ENCODE peak calls at places on chromosomes 3 and 15, in nine cellular contexts. V is breast epithelium, I is GM12892, K is esophagus muscularis mucosa, O is HCT116, G is GM12878, P is uterus, E is spleen, N is lower leg skin. H is an unnamed sample.

GRCh38 chr3:37729119-37729518 is 132.6 kb upstream of the CTDSPL start:
- DNase-seq in I (no peak), V (no peak), G (no peak), K (no peak), E (no peak), N (no peak), O (no peak), P (no peak), H (no peak)

GRCh38 chr3:52237659-52238172 is 1.2 kb downstream of the TWF2 start:
- DNase-seq in K (no peak), I (no peak), N (peak; percentile 79), V (peak; percentile 86), G (no peak), P (peak; percentile 92), O (peak; percentile 51), E (peak; percentile 91), H (no peak)

GRCh38 chr15:85772668-85773067 is 22.1 kb downstream of the KLHL25 start:
- DNase-seq in P (no peak), I (no peak), O (no peak), V (no peak), N (no peak), K (no peak), G (no peak), E (no peak), H (no peak)

GRCh38 chr3:22263042-22263441 is 512.0 kb upstream of the ZNF385D start:
- DNase-seq in N (no peak), G (no peak), O (no peak), E (no peak), V (no peak), P (no peak), K (no peak), I (no peak), H (no peak)

GRCh38 chr15:91649922-91650321 is 203.6 kb upstream of the SLCO3A1 start:
- DNase-seq in N (no peak), P (no peak), K (no peak), E (no peak), V (no peak), G (no peak), I (no peak), O (no peak), H (no peak)

GRCh38 chr15:90126457-90127435 is 24.5 kb upstream of the IDH2 start:
- DNase-seq in N (no peak), K (no peak), E (peak; percentile 37), P (no peak), I (no peak), O (no peak), V (no peak), G (no peak), H (no peak)

GRCh38 chr15:67460521-67460920 is 60.4 kb upstream of the C15orf61 start:
- DNase-seq in G (no peak), I (no peak), E (no peak), K (no peak), O (no peak), P (no peak), N (no peak), V (no peak), H (no peak)

GRCh38 chr15:65757256-65757655 is 34.8 kb downstream of the DENND4A start:
- DNase-seq in G (no peak), E (no peak), K (no peak), I (no peak), P (no peak), O (no peak), V (no peak), N (no peak), H (no peak)

GRCh38 chr15:50544368-50544767 is 2.1 kb downstream of the USP50 start:
- DNase-seq in V (no peak), O (no peak), E (no peak), I (no peak), K (peak; percentile 70), P (no peak), N (no peak), G (no peak), H (no peak)

GRCh38 chr3:64084640-64085039 is 61.3 kb upstream of the PSMD6 start:
- DNase-seq in N (no peak), G (no peak), O (peak; percentile 26), P (no peak), K (no peak), E (no peak), I (no peak), V (no peak), H (no peak)

GRCh38 chr3:4196748-4197147 is 106.4 kb upstream of the SETMAR start:
- DNase-seq in N (no peak), P (no peak), K (no peak), I (no peak), G (no peak), V (no peak), E (no peak), O (no peak), H (no peak)

GRCh38 chr3:115113367-115113766 is 33.7 kb downstream of the ZBTB20 start:
- DNase-seq in V (no peak), I (no peak), G (no peak), E (no peak), N (no peak), P (no peak), K (no peak), O (no peak), H (no peak)

GRCh38 chr3:149247929-149248691 is 26.5 kb upstream of the CP start:
- DNase-seq in G (no peak), E (no peak), P (no peak), I (no peak), N (no peak), V (no peak), O (no peak), K (no peak), H (no peak)

GRCh38 chr3:153029350-153029749 is 132.7 kb upstream of the RAP2B start:
- DNase-seq in N (no peak), O (no peak), P (no peak), V (no peak), G (no peak), I (no peak), K (no peak), E (no peak), H (no peak)

DNA sequence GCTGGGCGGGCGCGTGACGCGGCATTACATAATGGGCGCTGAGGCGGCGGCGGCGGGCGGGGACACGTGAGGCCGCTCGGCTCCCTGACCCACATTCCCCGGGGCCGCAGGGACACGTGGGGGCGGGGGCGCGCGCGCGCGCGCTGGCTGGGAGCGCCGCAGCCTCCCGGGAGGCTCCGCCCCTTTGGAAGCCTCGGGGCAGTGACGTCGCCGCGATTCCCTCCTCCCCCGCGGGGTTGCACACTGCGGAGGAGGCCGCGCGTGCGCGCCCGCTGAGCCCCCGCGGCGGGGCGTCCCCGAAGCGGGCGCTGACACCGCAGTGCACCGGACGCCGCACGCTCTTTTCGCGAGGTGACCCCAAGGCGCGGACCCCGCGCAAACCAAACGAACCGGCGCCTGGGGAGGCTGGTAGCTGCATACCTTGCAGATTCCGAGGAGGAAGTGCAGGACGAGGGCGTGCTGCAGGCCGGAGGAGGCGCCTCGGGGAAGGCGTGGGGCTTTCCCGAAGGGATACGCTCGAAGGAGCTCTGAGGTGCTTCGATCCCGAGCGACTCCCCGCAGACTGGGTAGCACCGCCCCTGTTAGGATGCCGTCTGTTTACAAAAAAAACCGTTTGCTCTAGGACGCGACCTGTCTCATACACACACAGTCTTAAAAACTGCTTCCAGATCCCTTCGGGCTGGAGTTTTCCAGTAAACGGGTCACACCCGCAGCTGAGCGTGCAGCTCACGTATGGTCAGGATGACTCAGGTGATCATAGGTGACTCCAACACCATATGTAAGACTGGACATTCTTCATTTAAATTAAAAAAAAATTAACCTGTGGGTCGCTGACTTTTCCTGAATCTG is 1.0 kb downstream of the NR1D2 start:
- DNase-seq in V (peak; percentile 98), P (peak; percentile 97), E (peak; percentile 99), O (peak; percentile 82), I (peak; percentile 90), K (peak; percentile 99), N (peak; percentile 96), G (peak; percentile 66), H (peak; percentile 81)
- TF ChIP-seq POLR2A in V (peak; percentile 16), P (peak; percentile 50), E (no peak), O (no peak), I (peak; percentile 46), K (peak; percentile 85), N (no peak), G (peak; percentile 78), H (peak; percentile 28)

DNA sequence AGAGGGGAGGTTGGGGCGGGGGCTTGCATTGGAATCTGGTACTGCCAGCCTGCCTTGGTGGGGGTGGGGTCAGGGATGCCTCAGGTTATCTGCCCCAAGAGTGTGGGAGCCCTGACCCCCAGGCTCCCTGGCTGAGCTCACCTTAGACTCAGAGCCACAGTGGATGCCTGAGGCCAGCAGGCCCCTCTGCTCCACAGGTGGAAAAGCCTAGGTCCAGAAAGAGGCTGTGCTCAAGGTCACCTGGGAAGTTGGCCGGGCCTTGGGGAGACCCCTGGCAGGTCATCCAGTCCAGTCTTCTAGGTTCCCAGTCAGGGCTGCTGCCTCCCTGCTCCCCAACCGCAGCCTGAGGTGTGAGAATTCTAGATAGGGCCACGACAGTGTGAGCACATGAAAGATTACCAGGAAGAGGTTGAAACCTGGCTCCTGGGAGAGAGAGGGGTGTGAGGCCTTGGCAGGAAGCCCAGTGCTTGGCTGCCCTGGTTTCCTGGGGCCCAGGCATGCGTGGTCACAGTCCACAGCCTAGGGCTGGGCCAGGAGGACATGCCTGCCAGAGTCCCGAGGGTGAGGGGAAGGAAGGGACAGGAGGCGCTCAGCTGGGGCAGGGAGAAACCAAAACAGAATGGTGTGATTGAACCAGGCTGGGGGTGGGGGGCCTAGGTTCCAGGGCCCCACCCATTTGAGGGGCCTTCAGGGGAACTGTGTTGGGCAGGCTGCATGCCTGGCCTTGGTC is 4.9 kb downstream of the HDAC11 start:
- DNase-seq in V (peak; percentile 76), I (no peak), E (peak; percentile 78), G (no peak), N (no peak), O (peak; percentile 52), K (no peak), P (no peak), H (no peak)
- TF ChIP-seq POLR2A in V (no peak), I (no peak), E (no peak), G (no peak), N (no peak), O (no peak), K (no peak), P (no peak), H (no peak)

GRCh38 chr3:179148446-179149238 is 485 bp downstream of the PIK3CA start:
- DNase-seq in O (no peak), I (peak; percentile 25), N (peak; percentile 27), E (peak; percentile 96), V (peak; percentile 53), P (peak; percentile 31), G (no peak), K (no peak), H (no peak)
- TF ChIP-seq POLR2A in O (no peak), I (peak; percentile 52), N (no peak), E (no peak), V (no peak), P (no peak), G (peak; percentile 61), K (no peak), H (no peak)

DNA sequence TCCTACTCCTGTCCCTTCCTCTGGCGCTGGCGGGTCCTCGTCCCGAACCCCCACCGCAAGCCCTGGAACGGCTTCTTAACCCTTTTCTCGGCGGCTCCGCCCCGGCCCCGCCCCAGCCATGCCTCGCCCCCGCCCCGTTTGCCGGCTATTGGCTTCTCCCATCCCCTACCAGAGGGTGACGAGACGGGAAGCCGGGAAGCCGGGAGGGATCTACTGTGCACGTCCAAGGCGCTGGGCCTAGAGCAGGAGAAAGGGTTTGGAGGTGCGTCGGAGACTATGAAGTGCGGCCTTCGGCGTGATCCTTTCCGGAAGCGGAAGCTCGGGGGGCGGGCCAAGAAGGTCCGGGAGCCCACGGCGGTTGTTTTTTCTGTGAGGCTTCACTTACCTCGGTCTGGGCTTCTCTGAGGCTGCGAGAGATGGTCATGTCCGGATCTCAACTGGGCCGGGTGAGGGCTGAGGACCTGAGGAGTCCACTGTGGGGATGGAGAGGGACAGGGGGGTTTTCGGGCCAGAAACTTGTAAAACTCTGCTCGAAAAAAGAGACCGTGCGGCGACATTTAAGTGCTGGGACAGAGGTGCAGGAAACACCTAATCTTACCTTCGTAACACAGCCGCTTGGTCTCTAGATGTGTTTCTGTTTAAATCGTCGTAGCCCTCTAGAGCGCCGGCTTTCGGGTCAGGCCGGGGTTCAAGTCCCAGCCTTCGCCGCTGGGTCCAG is 21.4 kb downstream of the ROPN1B start:
- DNase-seq in N (peak; percentile 84), O (peak; percentile 73), P (peak; percentile 96), E (peak; percentile 90), K (peak; percentile 96), V (peak; percentile 62), I (peak; percentile 41), G (peak; percentile 4), H (peak; percentile 44)
- TF ChIP-seq POLR2A in N (no peak), O (no peak), P (no peak), E (no peak), K (no peak), V (peak; percentile 58), I (peak; percentile 75), G (peak; percentile 72), H (peak; percentile 58)